ENCODE peak calls at places on chromosomes 6 and 20, in four cellular contexts. R, O, Q and V are unnamed samples.

GRCh38 chr6:35674594-35674993 is 14.1 kb downstream of the FKBP5 start:
- DNase-seq in Q (no peak), R (no peak), O (no peak), V (no peak)

GRCh38 chr6:99282479-99283062 is 66.9 kb downstream of the FAXC start:
- DNase-seq in Q (no peak), R (peak), O (no peak), V (no peak)

GRCh38 chr6:125794342-125795137 is 3.8 kb downstream of the NCOA7 start:
- DNase-seq in R (no peak), O (no peak), Q (no peak), V (no peak)

GRCh38 chr6:73798592-73798991 is 102.6 kb downstream of the CD109 start:
- DNase-seq in Q (no peak), R (no peak), O (no peak), V (no peak)

GRCh38 chr20:5843054-5843731 is 93.0 kb downstream of the SHLD1 start:
- DNase-seq in Q (peak), O (no peak), R (no peak), V (no peak)

GRCh38 chr20:18907353-18907752 is 93.8 kb downstream of the SCP2D1 start:
- DNase-seq in Q (no peak), O (no peak), R (no peak), V (no peak)

GRCh38 chr20:14860410-14860814 is 523.0 kb upstream of the FLRT3 start:
- DNase-seq in O (no peak), R (no peak), Q (no peak), V (no peak)

GRCh38 chr20:57791178-57791945 is 81.5 kb upstream of the PMEPA1 start:
- DNase-seq in O (no peak), R (no peak), Q (no peak), V (no peak)

GRCh38 chr6:31125586-31126363 is 5.5 kb upstream of the CDSN start:
- DNase-seq in Q (no peak), R (no peak), O (no peak), V (no peak)

GRCh38 chr6:134621858-134622257 is 303.9 kb upstream of the SGK1 start:
- DNase-seq in O (no peak), R (no peak), Q (no peak), V (no peak)

DNA sequence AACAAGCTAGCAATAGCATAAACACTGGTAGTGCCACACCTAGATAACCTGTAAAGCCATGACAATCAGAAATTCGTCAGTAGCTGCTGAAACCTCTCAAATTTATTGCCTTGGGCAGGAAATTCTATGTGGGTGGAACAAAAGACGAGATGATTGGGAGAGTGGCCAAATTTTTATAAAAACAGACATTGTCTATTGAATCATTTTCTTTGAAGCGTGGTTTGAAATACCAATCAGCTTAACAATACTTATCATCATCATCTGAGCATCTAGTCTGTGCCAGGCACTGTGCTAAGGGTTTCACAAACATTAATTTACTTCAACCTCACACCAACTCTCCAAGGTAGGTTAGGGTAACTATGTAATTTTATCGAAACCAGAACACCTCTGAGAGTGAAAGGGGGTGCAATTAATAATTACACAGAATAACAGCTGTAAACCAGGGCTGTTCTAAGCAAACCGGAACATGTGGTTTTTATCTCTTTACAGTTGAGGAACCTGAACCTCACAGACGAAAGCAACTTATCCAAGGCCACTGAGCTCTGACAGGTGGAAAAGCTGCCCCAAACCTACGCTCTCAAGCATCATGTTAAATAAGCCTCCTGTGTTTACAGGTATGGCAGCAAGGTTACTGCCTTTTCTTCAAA is 43.4 kb downstream of the NHSL1 start:
- DNase-seq in Q (peak), O (no peak), R (no peak), V (peak)
- TF ChIP-seq SPI1 in Q (no peak), O (no peak), R (no peak), V (peak)

GRCh38 chr20:49210101-49210749 is 9.0 kb upstream of the DDX27 start:
- DNase-seq in O (no peak), R (no peak), Q (no peak), V (no peak)
- TF ChIP-seq SPI1 in O (no peak), R (no peak), Q (no peak), V (no peak)

GRCh38 chr20:4120921-4121321 is 105.6 kb upstream of the RNF24 start:
- DNase-seq in Q (no peak), O (no peak), R (no peak), V (no peak)
- TF ChIP-seq SPI1 in Q (no peak), O (no peak), R (no peak), V (no peak)

GRCh38 chr20:2101057-2101934 is at the start of gene STK35:
- DNase-seq in O (no peak), R (peak), Q (peak), V (peak)

GRCh38 chr20:2101935-2102584 is 433 bp downstream of the STK35 start:
- DNase-seq in R (peak), O (peak), Q (peak), V (peak)

GRCh38 chr20:2104236-2104635 is 2.6 kb downstream of the STK35 start:
- DNase-seq in Q (no peak), O (no peak), R (no peak), V (no peak)

GRCh38 chr20:2103454-2104153 is 2.0 kb downstream of the STK35 start:
- DNase-seq in O (no peak), R (no peak), Q (no peak), V (no peak)

DNA sequence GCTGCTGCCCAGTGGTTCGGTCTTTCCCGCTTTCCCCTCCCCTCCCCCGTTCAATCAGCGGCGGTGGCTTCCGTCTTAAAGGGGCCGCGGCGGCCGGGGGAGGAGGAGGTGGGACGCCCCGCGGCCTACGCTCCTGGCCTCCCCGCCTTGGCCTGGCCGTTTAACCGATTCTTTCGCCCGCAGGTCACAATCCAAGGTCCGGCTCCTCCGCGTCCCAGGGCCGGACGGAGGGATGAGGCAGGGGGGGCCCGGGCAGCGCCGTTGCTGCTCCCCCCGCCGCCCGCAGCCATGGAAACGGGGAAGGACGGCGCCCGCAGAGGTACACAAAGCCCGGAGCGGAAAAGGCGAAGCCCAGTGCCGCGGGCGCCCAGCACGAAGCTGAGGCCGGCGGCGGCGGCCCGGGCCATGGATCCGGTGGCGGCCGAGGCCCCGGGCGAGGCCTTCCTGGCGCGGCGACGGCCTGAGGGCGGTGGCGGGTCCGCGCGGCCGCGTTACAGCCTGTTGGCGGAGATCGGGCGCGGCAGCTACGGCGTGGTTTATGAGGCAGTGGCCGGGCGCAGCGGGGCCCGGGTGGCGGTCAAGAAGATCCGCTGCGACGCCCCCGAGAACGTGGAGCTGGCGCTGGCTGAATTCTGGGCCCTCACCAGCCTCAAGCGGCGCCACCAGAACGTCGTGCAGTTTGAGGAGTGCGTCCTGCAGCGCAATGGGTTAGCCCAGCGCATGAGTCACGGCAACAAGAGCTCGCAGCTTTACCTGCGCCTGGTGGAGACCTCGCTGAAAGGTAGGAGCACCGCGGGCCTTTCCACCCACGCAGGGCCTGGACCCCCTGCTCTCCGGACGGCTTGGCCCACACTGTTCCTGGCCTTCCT is 1.2 kb downstream of the STK35 start:
- DNase-seq in O (peak), R (peak), Q (no peak), V (peak)
- TF ChIP-seq SPI1 in O (no peak), R (no peak), Q (no peak), V (no peak)

GRCh38 chr20:36847009-36847709 is 28.8 kb upstream of the TLDC2 start:
- DNase-seq in Q (no peak), O (no peak), R (no peak), V (no peak)
- TF ChIP-seq SPI1 in Q (no peak), O (no peak), R (no peak), V (no peak)

DNA sequence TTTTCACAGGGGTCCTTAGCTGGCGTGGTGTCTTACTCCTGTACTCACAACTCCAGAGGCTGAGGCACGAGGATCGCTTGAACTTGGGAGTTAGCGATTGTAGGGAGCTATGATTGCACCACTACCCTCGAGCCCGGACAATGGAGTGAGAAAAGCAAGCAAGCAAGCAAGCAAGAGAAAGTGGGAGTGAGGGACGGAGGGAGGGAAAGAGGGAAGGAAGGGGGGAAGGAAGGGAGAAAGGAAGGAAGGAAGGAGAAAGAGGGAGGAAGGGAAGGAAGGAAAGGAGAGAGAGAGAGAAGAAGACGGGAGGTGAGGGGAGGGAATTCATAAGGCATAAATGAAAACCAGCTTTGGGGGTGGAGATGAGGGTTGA is 120.5 kb downstream of the TRIM27 start:
- DNase-seq in R (no peak), Q (no peak), O (no peak), V (no peak)
- TF ChIP-seq SPI1 in R (no peak), Q (no peak), O (no peak), V (no peak)

DNA sequence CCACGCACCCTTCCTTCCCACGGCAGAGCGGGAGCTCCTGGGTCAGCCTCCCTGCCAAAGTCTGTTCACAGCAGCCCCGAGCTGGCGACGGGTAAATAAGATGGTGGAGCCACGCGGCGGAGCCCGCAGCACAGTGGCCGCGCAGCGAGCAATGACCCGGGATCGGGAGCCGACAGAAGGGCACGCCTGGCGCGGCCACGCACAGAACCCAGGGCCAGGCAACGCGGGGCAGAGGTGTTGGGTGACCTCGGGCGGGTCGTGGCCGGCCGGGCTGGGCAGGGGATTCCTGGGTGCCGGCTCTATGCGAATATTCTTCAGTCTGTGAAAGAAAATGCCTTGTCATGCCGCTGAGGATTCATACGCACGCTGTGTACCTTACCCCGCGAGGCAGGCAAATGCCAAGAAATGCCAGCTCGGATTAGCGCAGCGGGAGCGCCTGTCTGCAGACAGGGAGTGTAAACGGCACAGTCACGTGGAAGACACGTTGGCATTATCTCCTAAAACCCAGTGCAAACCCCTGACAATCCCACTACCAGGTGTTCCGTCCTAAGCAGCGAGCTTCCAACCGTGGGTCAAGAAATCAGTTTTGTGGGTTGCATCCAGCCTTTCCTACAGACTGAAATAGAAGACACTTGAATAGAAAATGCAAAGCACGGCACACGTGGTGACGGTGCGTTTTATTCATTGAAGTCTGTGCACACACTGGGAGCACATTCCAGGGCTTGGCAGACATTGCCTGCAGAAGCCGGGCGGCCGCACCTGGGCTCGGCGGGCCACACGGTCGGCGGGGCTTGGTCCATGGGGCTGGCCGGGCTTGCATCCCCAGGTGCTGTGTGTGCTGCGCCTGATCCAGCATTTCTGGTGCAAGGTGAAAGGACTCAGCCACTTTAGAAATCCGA is 18.3 kb downstream of the CHRNA4 start:
- DNase-seq in O (no peak), Q (no peak), R (no peak), V (no peak)
- TF ChIP-seq SPI1 in O (no peak), Q (no peak), R (no peak), V (no peak)

GRCh38 chr6:11193434-11193833 is 39.0 kb downstream of the NEDD9 start:
- DNase-seq in O (no peak), R (no peak), Q (no peak), V (no peak)

GRCh38 chr6:11189865-11190624 is 42.4 kb downstream of the NEDD9 start:
- DNase-seq in Q (no peak), O (no peak), R (no peak), V (no peak)

GRCh38 chr6:11188161-11188915 is 44.1 kb downstream of the NEDD9 start:
- DNase-seq in R (no peak), O (no peak), Q (no peak), V (no peak)

GRCh38 chr6:11192167-11192566 is 40.3 kb downstream of the NEDD9 start:
- DNase-seq in O (no peak), R (no peak), Q (no peak), V (no peak)

GRCh38 chr6:11190625-11191245 is 41.7 kb downstream of the NEDD9 start:
- DNase-seq in O (no peak), Q (no peak), R (no peak), V (no peak)
- TF ChIP-seq SPI1 in O (no peak), Q (no peak), R (no peak), V (no peak)

GRCh38 chr6:33632603-33633039 is 11.5 kb downstream of the ITPR3 start:
- DNase-seq in O (no peak), R (peak), Q (no peak), V (peak)
- TF ChIP-seq SPI1 in O (no peak), R (no peak), Q (no peak), V (no peak)